ENCODE peak calls at places on chromosome 10, in six cellular contexts. V, U, O, L, Z and H are unnamed samples.
A peak's percentile ranks its signal among the peaks of the same experiment; 100 is the strongest.

GRCh38 chr10:55867848-55868247 is 493.2 kb downstream of the ZWINT start:
- DNase-seq in V (no peak), U (no peak), O (no peak), L (no peak), Z (no peak), H (no peak)

GRCh38 chr10:125605167-125605566 is 77.8 kb downstream of the TEX36 start:
- DNase-seq in V (peak; percentile 40), U (no peak), O (no peak), L (no peak), Z (no peak), H (no peak)

GRCh38 chr10:26843736-26844135 is 17.0 kb downstream of the ABI1 start:
- DNase-seq in V (no peak), U (no peak), O (no peak), L (no peak), Z (no peak), H (no peak)

GRCh38 chr10:114043532-114044250 is at the start of gene ADRB1:
- DNase-seq in V (peak; percentile 24), U (peak; percentile 86), O (no peak), L (peak; percentile 87), Z (peak; percentile 95), H (peak; percentile 88)

GRCh38 chr10:76017026-76017732 is 585.8 kb downstream of the LRMDA start:
- DNase-seq in V (no peak), U (no peak), O (no peak), L (no peak), Z (no peak), H (no peak)

GRCh38 chr10:22700489-22700888 is 13.9 kb downstream of the PIP4K2A start:
- DNase-seq in V (no peak), U (no peak), O (no peak), L (no peak), Z (no peak), H (no peak)

GRCh38 chr10:44216073-44216472 is 168.8 kb downstream of the CXCL12 start:
- DNase-seq in V (no peak), U (no peak), O (no peak), L (no peak), Z (no peak), H (no peak)

GRCh38 chr10:73641272-73642060 is at the start of gene MYOZ1:
- DNase-seq in V (no peak), U (no peak), O (no peak), L (no peak), Z (no peak), H (no peak)

GRCh38 chr10:101595591-101596433 is 7.7 kb downstream of the DPCD start:
- DNase-seq in V (no peak), U (no peak), O (no peak), L (no peak), Z (no peak), H (no peak)

GRCh38 chr10:72695496-72695895 is 3.6 kb downstream of the MCU start:
- DNase-seq in V (no peak), U (no peak), O (no peak), L (no peak), Z (no peak), H (no peak)

GRCh38 chr10:84822926-84823325 is 494.5 kb downstream of the CCSER2 start:
- DNase-seq in V (no peak), U (no peak), O (no peak), L (no peak), Z (no peak), H (no peak)

GRCh38 chr10:128566376-128566968 is 440.2 kb upstream of the MKI67 start:
- DNase-seq in V (no peak), U (no peak), O (no peak), L (no peak), Z (no peak), H (no peak)

GRCh38 chr10:72801263-72801868 is 92.2 kb upstream of the OIT3 start:
- DNase-seq in V (no peak), U (no peak), O (no peak), L (no peak), Z (no peak), H (no peak)

GRCh38 chr10:59865101-59865500 is 41.3 kb downstream of the CCDC6 start:
- DNase-seq in V (no peak), U (peak; percentile 10), O (no peak), L (peak; percentile 35), Z (no peak), H (peak; percentile 75)
- TF ChIP-seq CTCF in V (peak; percentile 38), U (peak; percentile 28), O (peak; percentile 58), L (peak; percentile 55), Z (peak; percentile 38), H (peak; percentile 66)

GRCh38 chr10:4354382-4354812 is 471.6 kb upstream of the AKR1E2 start:
- DNase-seq in V (peak; percentile 19), U (peak; percentile 36), O (no peak), L (no peak), Z (no peak), H (peak; percentile 61)

GRCh38 chr10:4355346-4355745 is 470.7 kb upstream of the AKR1E2 start:
- DNase-seq in V (no peak), U (no peak), O (no peak), L (no peak), Z (no peak), H (no peak)

GRCh38 chr10:4353964-4354363 is 472.0 kb upstream of the AKR1E2 start:
- DNase-seq in V (peak; percentile 56), U (peak; percentile 31), O (no peak), L (no peak), Z (no peak), H (no peak)

GRCh38 chr10:4353059-4353655 is 472.9 kb upstream of the AKR1E2 start:
- DNase-seq in V (peak; percentile 52), U (no peak), O (no peak), L (no peak), Z (no peak), H (no peak)

GRCh38 chr10:4359003-4359402 is 467.0 kb upstream of the AKR1E2 start:
- DNase-seq in V (no peak), U (no peak), O (no peak), L (no peak), Z (no peak), H (no peak)
- TF ChIP-seq CTCF in V (no peak), U (no peak), O (no peak), L (no peak), Z (no peak), H (no peak)

GRCh38 chr10:59177031-59177861 is 803 bp downstream of the PHYHIPL start:
- DNase-seq in V (peak; percentile 88), U (peak; percentile 15), O (no peak), L (peak; percentile 63), Z (no peak), H (peak; percentile 23)
- TF ChIP-seq CTCF in V (no peak), U (no peak), O (no peak), L (no peak), Z (no peak), H (no peak)

GRCh38 chr10:123045961-123046731 is 37.3 kb downstream of the ACADSB start:
- DNase-seq in V (no peak), U (no peak), O (no peak), L (no peak), Z (no peak), H (no peak)

GRCh38 chr10:123039632-123039930 is 30.8 kb downstream of the ACADSB start:
- DNase-seq in V (no peak), U (no peak), O (no peak), L (no peak), Z (no peak), H (no peak)

GRCh38 chr10:123043409-123043925 is 34.7 kb downstream of the ACADSB start:
- DNase-seq in V (peak; percentile 62), U (peak; percentile 58), O (peak; percentile 14), L (peak; percentile 63), Z (no peak), H (no peak)

GRCh38 chr10:123042708-123043408 is 34.1 kb downstream of the ACADSB start:
- DNase-seq in V (no peak), U (no peak), O (no peak), L (no peak), Z (no peak), H (no peak)

DNA sequence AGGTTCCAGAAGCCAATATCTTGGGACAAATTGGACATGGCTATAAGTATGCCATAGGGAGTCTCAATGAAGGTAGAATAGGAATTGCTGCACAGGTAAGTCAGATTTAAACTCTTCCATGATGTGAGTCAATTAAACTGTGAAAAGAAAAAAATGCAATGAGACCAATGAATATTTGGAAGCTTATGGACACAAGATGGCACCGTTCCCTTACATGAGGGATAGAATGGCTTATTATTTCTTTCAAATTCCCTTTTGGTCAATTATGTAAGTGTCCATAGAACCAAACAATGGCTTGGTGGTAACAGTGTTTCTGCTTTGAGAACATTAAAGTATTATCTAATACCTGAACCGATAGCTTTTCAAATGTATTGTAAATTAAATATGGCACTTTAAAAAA is 35.6 kb downstream of the ACADSB start:
- DNase-seq in V (no peak), U (no peak), O (no peak), L (no peak), Z (no peak), H (no peak)
- TF ChIP-seq CTCF in V (no peak), U (peak; percentile 52), O (no peak), L (no peak), Z (no peak), H (peak; percentile 13)